ENCODE peak calls at places on chromosomes 16 and 17, in five cellular contexts. One of them, this sample, is unnamed.

GRCh38 chr17:56834380-56835258 is 668 bp downstream of the DGKE start:
- DNase-seq in RWPE1: peak
- DNase-seq in WTC11: peak
- DNase-seq in stimulated activated CD8-positive, alpha-beta memory T cell treated with anti-CD3 and anti-CD28 coated beads, Interleukin-4, amount 100 ng/mL, for 1 hour: peak
- DNase-seq in bronchial epithelial cell: peak
- DNase-seq in this sample: peak

GRCh38 chr16:30004811-30005242 is 6.0 kb downstream of the DOC2A start:
- DNase-seq in bronchial epithelial cell: no peak
- DNase-seq in WTC11: no peak
- DNase-seq in stimulated activated CD8-positive, alpha-beta memory T cell treated with anti-CD3 and anti-CD28 coated beads, Interleukin-4, amount 100 ng/mL, for 1 hour: no peak
- DNase-seq in RWPE1: no peak
- DNase-seq in this sample: no peak

GRCh38 chr17:62807812-62808575 is at the start of gene MARCHF10:
- DNase-seq in WTC11: peak
- DNase-seq in bronchial epithelial cell: no peak
- DNase-seq in RWPE1: peak
- DNase-seq in stimulated activated CD8-positive, alpha-beta memory T cell treated with anti-CD3 and anti-CD28 coated beads, Interleukin-4, amount 100 ng/mL, for 1 hour: no peak
- DNase-seq in this sample: peak

GRCh38 chr17:82019905-82020873 is 2.5 kb downstream of the CENPX start:
- DNase-seq in stimulated activated CD8-positive, alpha-beta memory T cell treated with anti-CD3 and anti-CD28 coated beads, Interleukin-4, amount 100 ng/mL, for 1 hour: no peak
- DNase-seq in bronchial epithelial cell: no peak
- DNase-seq in RWPE1: no peak
- DNase-seq in WTC11: peak
- DNase-seq in this sample: peak

GRCh38 chr17:64653325-64653984 is 8.7 kb downstream of the SMURF2 start:
- DNase-seq in bronchial epithelial cell: peak
- DNase-seq in stimulated activated CD8-positive, alpha-beta memory T cell treated with anti-CD3 and anti-CD28 coated beads, Interleukin-4, amount 100 ng/mL, for 1 hour: no peak
- DNase-seq in WTC11: no peak
- DNase-seq in RWPE1: no peak
- DNase-seq in this sample: no peak

GRCh38 chr17:72175263-72175662 is 54.4 kb downstream of the SOX9 start:
- DNase-seq in bronchial epithelial cell: no peak
- DNase-seq in stimulated activated CD8-positive, alpha-beta memory T cell treated with anti-CD3 and anti-CD28 coated beads, Interleukin-4, amount 100 ng/mL, for 1 hour: no peak
- DNase-seq in WTC11: no peak
- DNase-seq in RWPE1: no peak
- DNase-seq in this sample: peak

GRCh38 chr16:24930440-24930839 is 84.7 kb downstream of the SLC5A11 start:
- DNase-seq in stimulated activated CD8-positive, alpha-beta memory T cell treated with anti-CD3 and anti-CD28 coated beads, Interleukin-4, amount 100 ng/mL, for 1 hour: no peak
- DNase-seq in WTC11: no peak
- DNase-seq in bronchial epithelial cell: no peak
- DNase-seq in RWPE1: no peak
- DNase-seq in this sample: no peak

GRCh38 chr17:15952916-15953865 is 8.3 kb downstream of the ADORA2B start:
- DNase-seq in stimulated activated CD8-positive, alpha-beta memory T cell treated with anti-CD3 and anti-CD28 coated beads, Interleukin-4, amount 100 ng/mL, for 1 hour: no peak
- DNase-seq in bronchial epithelial cell: no peak
- DNase-seq in WTC11: no peak
- DNase-seq in RWPE1: no peak
- DNase-seq in this sample: no peak

This sample was measured in left colon.